ENCODE peak calls at places on chromosome 1, in four cellular contexts. L is BJ; P is activated T-cell treated with anti-CD3 and anti-CD28 coated beads, Interleukin-2, amount 50 U/mL, for 1 hour; V is astrocyte of the spinal cord. X is an unnamed sample.

GRCh38 chr1:245888809-245889208 is 618.3 kb downstream of the SMYD3 start:
- DNase-seq in L (no peak), V (peak), P (no peak), X (peak)

GRCh38 chr1:112058815-112059450 is 69.5 kb upstream of the KCND3 start:
- DNase-seq in V (no peak), L (no peak), P (no peak), X (no peak)

GRCh38 chr1:33387512-33388079 is 43.3 kb downstream of the PHC2 start:
- DNase-seq in L (no peak), P (no peak), V (peak), X (no peak)

GRCh38 chr1:45490121-45490622 is 791 bp downstream of the TESK2 start:
- DNase-seq in V (peak), P (no peak), L (no peak), X (peak)

GRCh38 chr1:33903210-33903589 is 39.3 kb downstream of the HMGB4 start:
- DNase-seq in P (no peak), L (peak), V (peak), X (no peak)

GRCh38 chr1:56073614-56074356 is 505.6 kb downstream of the PLPP3 start:
- DNase-seq in L (peak), P (no peak), V (peak), X (peak)

GRCh38 chr1:233180626-233181364 is 114.7 kb downstream of the PCNX2 start:
- DNase-seq in L (no peak), V (no peak), P (no peak), X (peak)

GRCh38 chr1:38815903-38816627 is 43.5 kb downstream of the RRAGC start:
- DNase-seq in L (no peak), P (no peak), V (no peak), X (no peak)

GRCh38 chr1:99906535-99906934 is 56.4 kb downstream of the AGL start:
- DNase-seq in V (no peak), P (no peak), L (no peak), X (no peak)

GRCh38 chr1:161172349-161172748 is 5.0 kb downstream of the B4GALT3 start:
- DNase-seq in P (no peak), L (no peak), V (no peak), X (no peak)

GRCh38 chr1:14699596-14699995 is 101.1 kb downstream of the KAZN start:
- DNase-seq in V (no peak), L (no peak), P (no peak), X (no peak)

GRCh38 chr1:57192256-57192655 is 226.4 kb upstream of the C8B start:
- DNase-seq in V (no peak), P (no peak), L (no peak), X (no peak)

X was measured in dermis blood vessel endothelial cell.